ENCODE peak calls at places on chromosomes 11 and 22, in eight cellular contexts. One of them, this sample, is unnamed.

GRCh38 chr11:126710804-126711399 is 289.7 kb downstream of the KIRREL3 start:
- DNase-seq in stomach: no peak
- DNase-seq in IMR-90: no peak
- DNase-seq in esophagus squamous epithelium: no peak
- DNase-seq in Peyer's patch: no peak
- DNase-seq in sigmoid colon: no peak
- DNase-seq in uterus: no peak
- DNase-seq in ovary: no peak
- DNase-seq in this sample: no peak

GRCh38 chr11:128095459-128096096 is 491.8 kb downstream of the ETS1 start:
- DNase-seq in sigmoid colon: no peak
- DNase-seq in Peyer's patch: no peak
- DNase-seq in esophagus squamous epithelium: no peak
- DNase-seq in IMR-90: peak
- DNase-seq in ovary: no peak
- DNase-seq in uterus: no peak
- DNase-seq in stomach: no peak
- DNase-seq in this sample: no peak

GRCh38 chr11:19380375-19380774 is 139.6 kb upstream of the E2F8 start:
- DNase-seq in sigmoid colon: no peak
- DNase-seq in Peyer's patch: no peak
- DNase-seq in ovary: no peak
- DNase-seq in uterus: no peak
- DNase-seq in stomach: no peak
- DNase-seq in esophagus squamous epithelium: no peak
- DNase-seq in IMR-90: peak
- DNase-seq in this sample: no peak

GRCh38 chr11:1384206-1384965 is 5.3 kb upstream of the BRSK2 start:
- DNase-seq in IMR-90: peak
- DNase-seq in sigmoid colon: no peak
- DNase-seq in uterus: no peak
- DNase-seq in esophagus squamous epithelium: no peak
- DNase-seq in Peyer's patch: no peak
- DNase-seq in ovary: no peak
- DNase-seq in stomach: no peak
- DNase-seq in this sample: no peak

GRCh38 chr11:122910775-122911174 is 28.2 kb downstream of the JHY start:
- DNase-seq in ovary: no peak
- DNase-seq in sigmoid colon: no peak
- DNase-seq in esophagus squamous epithelium: no peak
- DNase-seq in IMR-90: peak
- DNase-seq in Peyer's patch: no peak
- DNase-seq in uterus: no peak
- DNase-seq in stomach: no peak
- DNase-seq in this sample: no peak

GRCh38 chr22:39090426-39091064 is 6.5 kb upstream of the APOBEC3H start:
- DNase-seq in sigmoid colon: no peak
- DNase-seq in uterus: no peak
- DNase-seq in Peyer's patch: no peak
- DNase-seq in IMR-90: no peak
- DNase-seq in ovary: no peak
- DNase-seq in stomach: peak
- DNase-seq in esophagus squamous epithelium: no peak
- DNase-seq in this sample: no peak

GRCh38 chr11:101444164-101444563 is 139.6 kb downstream of the TRPC6 start:
- DNase-seq in stomach: peak
- DNase-seq in sigmoid colon: no peak
- DNase-seq in esophagus squamous epithelium: no peak
- DNase-seq in IMR-90: no peak
- DNase-seq in Peyer's patch: no peak
- DNase-seq in ovary: no peak
- DNase-seq in uterus: no peak
- DNase-seq in this sample: no peak

GRCh38 chr11:122843281-122844150 is 5.2 kb downstream of the CRTAM start:
- DNase-seq in ovary: no peak
- DNase-seq in sigmoid colon: no peak
- DNase-seq in esophagus squamous epithelium: no peak
- DNase-seq in stomach: no peak
- DNase-seq in uterus: no peak
- DNase-seq in IMR-90: no peak
- DNase-seq in Peyer's patch: no peak
- DNase-seq in this sample: no peak

GRCh38 chr22:41286639-41287091 is 678 bp upstream of the RANGAP1 start:
- DNase-seq in IMR-90: peak
- DNase-seq in ovary: no peak
- DNase-seq in esophagus squamous epithelium: no peak
- DNase-seq in stomach: no peak
- DNase-seq in sigmoid colon: no peak
- DNase-seq in Peyer's patch: no peak
- DNase-seq in uterus: no peak
- DNase-seq in this sample: no peak

GRCh38 chr11:44424841-44425240 is 114.9 kb upstream of the ALX4 start:
- DNase-seq in ovary: no peak
- DNase-seq in uterus: no peak
- DNase-seq in IMR-90: no peak
- DNase-seq in esophagus squamous epithelium: no peak
- DNase-seq in Peyer's patch: no peak
- DNase-seq in stomach: no peak
- DNase-seq in sigmoid colon: no peak
- DNase-seq in this sample: no peak

GRCh38 chr11:64801591-64802369 is 1.2 kb downstream of the MAP4K2 start:
- DNase-seq in uterus: no peak
- DNase-seq in stomach: no peak
- DNase-seq in ovary: no peak
- DNase-seq in IMR-90: no peak
- DNase-seq in Peyer's patch: no peak
- DNase-seq in esophagus squamous epithelium: no peak
- DNase-seq in sigmoid colon: peak
- DNase-seq in this sample: no peak

DNA sequence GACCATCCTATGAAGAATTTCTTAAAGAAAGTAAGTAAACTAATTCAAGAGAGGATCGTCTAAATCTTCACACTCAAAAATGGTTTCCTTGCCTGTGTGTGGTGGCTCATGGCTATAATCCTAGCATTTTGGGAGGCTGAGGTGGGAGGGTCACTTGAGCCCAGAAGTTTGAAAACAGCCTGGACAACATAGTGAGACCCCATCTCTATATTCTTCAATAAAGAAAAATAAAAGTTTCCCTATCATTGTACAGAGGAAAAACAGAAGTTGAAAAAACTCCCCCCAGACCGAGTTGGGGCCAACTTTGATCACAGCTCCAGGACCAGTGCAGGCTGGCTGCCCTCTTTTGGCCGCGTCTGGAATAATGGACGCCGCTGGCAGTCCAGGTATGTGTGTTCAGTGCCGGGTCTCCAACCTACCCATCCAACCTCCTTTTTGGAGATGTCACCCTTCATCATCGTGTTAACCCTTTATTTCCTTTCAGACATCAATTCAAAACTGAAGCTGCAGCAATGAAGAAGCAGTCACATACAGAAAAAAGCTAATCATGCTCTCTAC is 3.0 kb downstream of the RPS25 start:
- DNase-seq in Peyer's patch: no peak
- DNase-seq in ovary: no peak
- DNase-seq in sigmoid colon: peak
- DNase-seq in esophagus squamous epithelium: no peak
- DNase-seq in stomach: no peak
- DNase-seq in uterus: no peak
- DNase-seq in IMR-90: no peak
- DNase-seq in this sample: no peak
- TF ChIP-seq CTCF in Peyer's patch: no peak
- TF ChIP-seq CTCF in ovary: no peak
- TF ChIP-seq CTCF in sigmoid colon: no peak
- TF ChIP-seq CTCF in esophagus squamous epithelium: no peak
- TF ChIP-seq CTCF in stomach: no peak
- TF ChIP-seq CTCF in uterus: no peak
- TF ChIP-seq CTCF in IMR-90: peak
- TF ChIP-seq CTCF in this sample: no peak

GRCh38 chr11:69912911-69913451 is 93.8 kb upstream of the FGF3 start:
- DNase-seq in ovary: peak
- DNase-seq in stomach: no peak
- DNase-seq in Peyer's patch: peak
- DNase-seq in esophagus squamous epithelium: no peak
- DNase-seq in sigmoid colon: peak
- DNase-seq in uterus: no peak
- DNase-seq in IMR-90: peak
- DNase-seq in this sample: no peak

GRCh38 chr11:69911310-69912160 is 92.3 kb upstream of the FGF3 start:
- DNase-seq in uterus: no peak
- DNase-seq in esophagus squamous epithelium: no peak
- DNase-seq in ovary: peak
- DNase-seq in stomach: no peak
- DNase-seq in IMR-90: no peak
- DNase-seq in Peyer's patch: peak
- DNase-seq in sigmoid colon: peak
- DNase-seq in this sample: peak

GRCh38 chr11:69913591-69914285 is 94.5 kb upstream of the FGF3 start:
- DNase-seq in IMR-90: no peak
- DNase-seq in stomach: no peak
- DNase-seq in Peyer's patch: peak
- DNase-seq in esophagus squamous epithelium: no peak
- DNase-seq in sigmoid colon: peak
- DNase-seq in ovary: peak
- DNase-seq in uterus: no peak
- DNase-seq in this sample: peak

GRCh38 chr11:69910519-69911309 is 91.5 kb upstream of the FGF3 start:
- DNase-seq in sigmoid colon: no peak
- DNase-seq in Peyer's patch: peak
- DNase-seq in esophagus squamous epithelium: no peak
- DNase-seq in stomach: no peak
- DNase-seq in ovary: peak
- DNase-seq in uterus: no peak
- DNase-seq in IMR-90: no peak
- DNase-seq in this sample: peak

GRCh38 chr11:69912161-69912910 is 93.1 kb upstream of the FGF3 start:
- DNase-seq in sigmoid colon: peak
- DNase-seq in stomach: no peak
- DNase-seq in IMR-90: no peak
- DNase-seq in ovary: peak
- DNase-seq in esophagus squamous epithelium: no peak
- DNase-seq in uterus: no peak
- DNase-seq in Peyer's patch: peak
- DNase-seq in this sample: no peak
- TF ChIP-seq POLR2A in sigmoid colon: no peak
- TF ChIP-seq POLR2A in stomach: no peak
- TF ChIP-seq POLR2A in IMR-90: no peak
- TF ChIP-seq POLR2A in ovary: no peak
- TF ChIP-seq POLR2A in esophagus squamous epithelium: no peak
- TF ChIP-seq POLR2A in uterus: no peak
- TF ChIP-seq POLR2A in Peyer's patch: no peak
- TF ChIP-seq POLR2A in this sample: no peak

GRCh38 chr11:3796796-3797328 is 492 bp downstream of the NUP98 start:
- DNase-seq in uterus: no peak
- DNase-seq in sigmoid colon: no peak
- DNase-seq in IMR-90: no peak
- DNase-seq in esophagus squamous epithelium: no peak
- DNase-seq in Peyer's patch: no peak
- DNase-seq in ovary: no peak
- DNase-seq in stomach: no peak
- DNase-seq in this sample: no peak
- TF ChIP-seq CTCF in uterus: no peak
- TF ChIP-seq CTCF in sigmoid colon: no peak
- TF ChIP-seq CTCF in IMR-90: no peak
- TF ChIP-seq CTCF in esophagus squamous epithelium: no peak
- TF ChIP-seq CTCF in Peyer's patch: no peak
- TF ChIP-seq CTCF in ovary: no peak
- TF ChIP-seq CTCF in stomach: no peak
- TF ChIP-seq CTCF in this sample: no peak

GRCh38 chr22:20864186-20864908 is 5.5 kb downstream of the SNAP29 start:
- DNase-seq in sigmoid colon: no peak
- DNase-seq in ovary: no peak
- DNase-seq in IMR-90: no peak
- DNase-seq in esophagus squamous epithelium: no peak
- DNase-seq in uterus: no peak
- DNase-seq in stomach: no peak
- DNase-seq in Peyer's patch: no peak
- DNase-seq in this sample: no peak

GRCh38 chr22:20865331-20865730 is 6.5 kb downstream of the SNAP29 start:
- DNase-seq in IMR-90: no peak
- DNase-seq in esophagus squamous epithelium: no peak
- DNase-seq in uterus: no peak
- DNase-seq in stomach: no peak
- DNase-seq in ovary: no peak
- DNase-seq in Peyer's patch: no peak
- DNase-seq in sigmoid colon: no peak
- DNase-seq in this sample: no peak

GRCh38 chr22:20866716-20867115 is 7.9 kb downstream of the SNAP29 start:
- DNase-seq in IMR-90: peak
- DNase-seq in Peyer's patch: no peak
- DNase-seq in uterus: no peak
- DNase-seq in ovary: no peak
- DNase-seq in sigmoid colon: no peak
- DNase-seq in stomach: no peak
- DNase-seq in esophagus squamous epithelium: no peak
- DNase-seq in this sample: no peak

GRCh38 chr22:20867179-20868099 is 8.6 kb downstream of the SNAP29 start:
- DNase-seq in uterus: peak
- DNase-seq in Peyer's patch: peak
- DNase-seq in IMR-90: peak
- DNase-seq in ovary: peak
- DNase-seq in sigmoid colon: peak
- DNase-seq in esophagus squamous epithelium: no peak
- DNase-seq in stomach: peak
- DNase-seq in this sample: peak

GRCh38 chr22:20865869-20866445 is 7.2 kb downstream of the SNAP29 start:
- DNase-seq in IMR-90: no peak
- DNase-seq in esophagus squamous epithelium: no peak
- DNase-seq in stomach: peak
- DNase-seq in sigmoid colon: no peak
- DNase-seq in ovary: no peak
- DNase-seq in uterus: no peak
- DNase-seq in Peyer's patch: no peak
- DNase-seq in this sample: no peak
- TF ChIP-seq POLR2A in IMR-90: no peak
- TF ChIP-seq POLR2A in esophagus squamous epithelium: no peak
- TF ChIP-seq POLR2A in stomach: no peak
- TF ChIP-seq POLR2A in sigmoid colon: no peak
- TF ChIP-seq POLR2A in ovary: no peak
- TF ChIP-seq POLR2A in uterus: no peak
- TF ChIP-seq POLR2A in Peyer's patch: no peak
- TF ChIP-seq POLR2A in this sample: no peak